ENCODE peak calls at places on chromosomes 2 and 18, in four cellular contexts. E is putamen; Y is EH; V is activated CD4-positive, alpha-beta T cell treated with anti-CD3 and anti-CD28 coated beads, Interleukin-2, amount 10 ng/mL, durations not matched to agents 7 days and 5 days. U is an unnamed sample.

GRCh38 chr18:34738173-34738894 is 28.2 kb downstream of the DTNA start:
- DNase-seq in E (no peak), Y (peak), V (no peak), U (peak)

GRCh38 chr2:217927601-217928323 is 75.0 kb downstream of the TNS1 start:
- DNase-seq in E (no peak), Y (no peak), V (no peak), U (no peak)

GRCh38 chr2:121071058-121071504 is 213.9 kb downstream of the TFCP2L1 start:
- DNase-seq in E (no peak), Y (peak), V (peak), U (peak)

GRCh38 chr2:10486601-10487079 is 38.5 kb upstream of the ODC1 start:
- DNase-seq in E (no peak), Y (no peak), V (no peak), U (no peak)

GRCh38 chr2:126719191-126720030 is 63.5 kb downstream of the GYPC start:
- DNase-seq in E (peak), Y (no peak), V (no peak), U (no peak)

GRCh38 chr2:113009617-113010016 is 4.4 kb downstream of the IL36A start:
- DNase-seq in E (no peak), Y (no peak), V (no peak), U (no peak)

GRCh38 chr2:177754476-177754873 is 318.1 kb downstream of the PDE11A start:
- DNase-seq in E (no peak), Y (peak), V (no peak), U (peak)

GRCh38 chr18:45730832-45731545 is 7.0 kb downstream of the SLC14A1 start:
- DNase-seq in E (no peak), Y (peak), V (no peak), U (peak)

GRCh38 chr2:15205562-15205961 is 355.6 kb downstream of the NBAS start:
- DNase-seq in E (no peak), Y (no peak), V (no peak), U (no peak)

GRCh38 chr2:171482308-171482707 is 40.0 kb upstream of the CYBRD1 start:
- DNase-seq in E (no peak), Y (peak), V (no peak), U (peak)

GRCh38 chr2:43480874-43481273 is 115.0 kb downstream of the THADA start:
- DNase-seq in E (no peak), Y (peak), V (no peak), U (no peak)

GRCh38 chr2:234919711-234920110 is 32.1 kb upstream of the SH3BP4 start:
- DNase-seq in E (no peak), Y (peak), V (no peak), U (peak)

GRCh38 chr2:185187421-185187820 is 551.2 kb upstream of the FSIP2 start:
- DNase-seq in E (no peak), Y (no peak), V (no peak), U (no peak)

GRCh38 chr2:194320520-194320919 is 1336.5 kb upstream of the SLC39A10 start:
- DNase-seq in E (no peak), Y (no peak), V (no peak), U (no peak)

GRCh38 chr2:11577101-11577883 is 43.4 kb downstream of the GREB1 start:
- DNase-seq in E (no peak), Y (no peak), V (no peak), U (no peak)

GRCh38 chr2:16774091-16774490 is 108.5 kb upstream of the CYRIA start:
- DNase-seq in E (no peak), Y (no peak), V (no peak), U (peak)

GRCh38 chr2:30335981-30336538 is 104.7 kb downstream of the LBH start:
- DNase-seq in E (no peak), Y (no peak), V (peak), U (no peak)

GRCh38 chr2:228082571-228082970 is 98.9 kb downstream of the SPHKAP start:
- DNase-seq in E (no peak), Y (peak), V (no peak), U (no peak)

GRCh38 chr2:38620282-38620977 is 17.7 kb upstream of the HNRNPLL start:
- DNase-seq in E (no peak), Y (peak), V (no peak), U (peak)

GRCh38 chr2:239040152-239040761 is 192.4 kb downstream of the TWIST2 start:
- DNase-seq in E (peak), Y (no peak), V (no peak), U (no peak)

GRCh38 chr2:28375236-28375635 is 17.4 kb upstream of the FOSL2 start:
- DNase-seq in E (no peak), Y (no peak), V (no peak), U (no peak)

GRCh38 chr2:112706170-112706664 is 14.6 kb upstream of the NT5DC4 start:
- DNase-seq in E (no peak), Y (peak), V (peak), U (peak)

GRCh38 chr2:199734651-199735050 is 116.3 kb downstream of the FTCDNL1 start:
- DNase-seq in E (no peak), Y (no peak), V (no peak), U (no peak)

GRCh38 chr18:72871091-72871490 is 3.3 kb upstream of the NETO1 start:
- DNase-seq in E (no peak), Y (peak), V (no peak), U (peak)

GRCh38 chr2:218807626-218808025 is 24.0 kb downstream of the PRKAG3 start:
- DNase-seq in E (no peak), Y (peak), V (no peak), U (peak)

GRCh38 chr2:224404766-224405165 is 2.9 kb upstream of the FAM124B start:
- DNase-seq in E (no peak), Y (no peak), V (no peak), U (no peak)

U was measured in iris pigment epithelial cell.